ENCODE peak calls at places on chromosomes 1 and 21, in nine cellular contexts. I is GM04504, G is NCI-H1092, Z is HT1080, T is ELR, F is fibroblast of pulmonary artery, Q is GM12864, A is NCI-H1436, L is D341Med. B is an unnamed sample.

GRCh38 chr1:212760126-212760823 is 31.3 kb downstream of the NSL1 start:
- DNase-seq in I (no peak), G (no peak), Z (no peak), T (peak; percentile 39), F (peak; percentile 10), Q (no peak), A (no peak), L (peak; percentile 55), B (no peak)

GRCh38 chr1:15826810-15827507 is 19.5 kb upstream of the UQCRHL start:
- DNase-seq in I (no peak), G (no peak), Z (no peak), T (no peak), F (no peak), Q (no peak), A (no peak), L (no peak), B (no peak)

GRCh38 chr1:151312439-151313225 is 14.6 kb downstream of the PI4KB start:
- DNase-seq in I (no peak), G (no peak), Z (no peak), T (peak; percentile 21), F (peak; percentile 20), Q (no peak), A (no peak), L (no peak), B (no peak)

GRCh38 chr1:2376261-2376741 is 15.1 kb downstream of the MORN1 start:
- DNase-seq in I (no peak), G (no peak), Z (no peak), T (no peak), F (no peak), Q (no peak), A (no peak), L (no peak), B (no peak)

GRCh38 chr1:239786464-239786863 is 305.2 kb upstream of the FMN2 start:
- DNase-seq in I (no peak), G (no peak), Z (no peak), T (no peak), F (no peak), Q (no peak), A (no peak), L (no peak), B (no peak)

GRCh38 chr1:36085686-36086526 is 2.0 kb downstream of the TEKT2 start:
- DNase-seq in I (no peak), G (no peak), Z (no peak), T (no peak), F (no peak), Q (no peak), A (no peak), L (no peak), B (no peak)

GRCh38 chr1:112536561-112536960 is 27.8 kb downstream of the WNT2B start:
- DNase-seq in I (no peak), G (no peak), Z (no peak), T (no peak), F (peak; percentile 65), Q (no peak), A (no peak), L (no peak), B (no peak)

GRCh38 chr1:74468982-74469603 is 43.3 kb downstream of the LRRC53 start:
- DNase-seq in I (no peak), G (peak; percentile 12), Z (peak; percentile 49), T (peak; percentile 57), F (peak; percentile 55), Q (no peak), A (peak; percentile 49), L (peak; percentile 45), B (peak; percentile 40)

GRCh38 chr1:207862241-207862787 is 48.6 kb downstream of the CD34 start:
- DNase-seq in I (no peak), G (no peak), Z (no peak), T (no peak), F (no peak), Q (no peak), A (no peak), L (no peak), B (no peak)

GRCh38 chr1:28449904-28450303 is 55.9 kb upstream of the RCC1 start:
- DNase-seq in I (no peak), G (no peak), Z (peak; percentile 34), T (no peak), F (peak; percentile 61), Q (peak; percentile 18), A (no peak), L (no peak), B (no peak)

GRCh38 chr21:41427556-41427955 is 1.5 kb downstream of the MX1 start:
- DNase-seq in I (no peak), G (no peak), Z (no peak), T (no peak), F (no peak), Q (no peak), A (no peak), L (no peak), B (no peak)

GRCh38 chr1:145898756-145899155 is 11.1 kb downstream of the ITGA10 start:
- DNase-seq in I (no peak), G (no peak), Z (peak; percentile 18), T (no peak), F (no peak), Q (no peak), A (no peak), L (peak; percentile 14), B (no peak)

GRCh38 chr1:161305872-161306519 is 3.8 kb downstream of the MPZ start:
- DNase-seq in I (no peak), G (peak; percentile 79), Z (no peak), T (peak; percentile 12), F (peak; percentile 77), Q (peak; percentile 73), A (peak; percentile 89), L (peak; percentile 37), B (peak; percentile 51)

GRCh38 chr1:241612533-241613505 is 27.4 kb downstream of the CHML start:
- DNase-seq in I (peak; percentile 55), G (no peak), Z (peak; percentile 90), T (peak; percentile 96), F (peak; percentile 90), Q (no peak), A (no peak), L (no peak), B (no peak)

GRCh38 chr1:4794020-4794780 is 139.8 kb downstream of the AJAP1 start:
- DNase-seq in I (no peak), G (no peak), Z (peak; percentile 50), T (no peak), F (no peak), Q (no peak), A (no peak), L (no peak), B (peak; percentile 66)

B was measured in NCI-H2029 treated with DMSO at 0.1 percent for 48 hours.